ENCODE peak calls at places on chromosomes 12 and 14, in seven cellular contexts. M is activated CD8-positive, alpha-beta memory T cell treated with anti-CD3 and anti-CD28 coated beads for 1 hour; S is CD8-positive, alpha-beta memory T cell; X is right lobe of liver; E is activated T-cell treated with anti-CD3 and anti-CD28 coated beads, Interleukin-2, amount 50 U/mL, for 4 hours; D is HS-27A; B is stromal cell of bone marrow. L is an unnamed sample.

GRCh38 chr12:11713202-11713601 is 63.7 kb downstream of the ETV6 start:
- DNase-seq in M (no peak), S (no peak), X (no peak), E (no peak), D (no peak), B (no peak), L (no peak)

GRCh38 chr14:61894452-61895077 is 132.3 kb downstream of the SNAPC1 start:
- DNase-seq in M (peak; percentile 45), S (peak; percentile 14), X (peak; percentile 59), E (peak; percentile 53), D (peak; percentile 19), B (peak; percentile 57), L (peak; percentile 54)

GRCh38 chr14:33271216-33271615 is 332.5 kb downstream of the NPAS3 start:
- DNase-seq in M (no peak), S (no peak), X (no peak), E (no peak), D (no peak), B (no peak), L (no peak)

GRCh38 chr12:27996761-27997160 is 24.2 kb upstream of the PTHLH start:
- DNase-seq in M (no peak), S (no peak), X (no peak), E (no peak), D (no peak), B (no peak), L (no peak)

GRCh38 chr12:117045175-117045997 is 53.8 kb downstream of the TESC start:
- DNase-seq in M (no peak), S (no peak), X (no peak), E (no peak), D (no peak), B (no peak), L (no peak)

GRCh38 chr14:63413009-63413408 is 94.3 kb upstream of the GPHB5 start:
- DNase-seq in M (no peak), S (no peak), X (no peak), E (no peak), D (no peak), B (no peak), L (no peak)

GRCh38 chr12:31594681-31595080 is 3.7 kb upstream of the DENND5B start:
- DNase-seq in M (no peak), S (no peak), X (no peak), E (no peak), D (no peak), B (no peak), L (no peak)

GRCh38 chr12:131167334-131167733 is 213.6 kb downstream of the ADGRD1 start:
- DNase-seq in M (no peak), S (no peak), X (no peak), E (no peak), D (no peak), B (no peak), L (no peak)

GRCh38 chr12:93802698-93803097 is 125.5 kb downstream of the CRADD start:
- DNase-seq in M (no peak), S (no peak), X (no peak), E (no peak), D (no peak), B (no peak), L (no peak)

GRCh38 chr14:96514694-96515093 is 12.5 kb downstream of the PAPOLA start:
- DNase-seq in M (no peak), S (no peak), X (no peak), E (no peak), D (no peak), B (no peak), L (no peak)

GRCh38 chr14:32073537-32074189 is 3.4 kb upstream of the ARHGAP5 start:
- DNase-seq in M (no peak), S (peak; percentile 46), X (peak; percentile 63), E (peak; percentile 38), D (no peak), B (peak; percentile 75), L (peak; percentile 74)

GRCh38 chr14:24952851-24953666 is 96.9 kb downstream of the STXBP6 start:
- DNase-seq in M (no peak), S (no peak), X (no peak), E (no peak), D (no peak), B (no peak), L (no peak)

GRCh38 chr14:89365071-89365801 is 51.8 kb downstream of the FOXN3 start:
- DNase-seq in M (peak; percentile 21), S (peak; percentile 30), X (no peak), E (peak; percentile 52), D (no peak), B (no peak), L (peak; percentile 73)

GRCh38 chr14:51095854-51096823 is 1.2 kb upstream of the TRIM9 start:
- DNase-seq in M (no peak), S (no peak), X (no peak), E (peak; percentile 5), D (no peak), B (peak; percentile 76), L (no peak)

GRCh38 chr14:74865156-74865555 is 10.8 kb downstream of the PROX2 start:
- DNase-seq in M (no peak), S (no peak), X (no peak), E (no peak), D (no peak), B (no peak), L (no peak)

GRCh38 chr12:27534060-27534764 is 10.2 kb downstream of the PPFIBP1 start:
- DNase-seq in M (no peak), S (no peak), X (no peak), E (no peak), D (no peak), B (no peak), L (peak; percentile 46)

GRCh38 chr12:28033538-28033915 is 61.0 kb upstream of the PTHLH start:
- DNase-seq in M (no peak), S (no peak), X (no peak), E (no peak), D (no peak), B (peak; percentile 38), L (no peak)

GRCh38 chr12:132452596-132453350 is 37.2 kb upstream of the FBRSL1 start:
- DNase-seq in M (no peak), S (no peak), X (no peak), E (no peak), D (no peak), B (no peak), L (no peak)

GRCh38 chr14:51167587-51168219 is 72.3 kb upstream of the TMX1 start:
- DNase-seq in M (no peak), S (no peak), X (no peak), E (no peak), D (no peak), B (peak; percentile 55), L (no peak)

GRCh38 chr14:67413806-67414769 is 2.1 kb upstream of the PLEK2 start:
- DNase-seq in M (no peak), S (no peak), X (no peak), E (peak; percentile 33), D (peak; percentile 71), B (peak; percentile 20), L (no peak)

GRCh38 chr14:95562892-95563685 is 28.2 kb downstream of the GLRX5 start:
- DNase-seq in M (no peak), S (no peak), X (no peak), E (no peak), D (no peak), B (peak; percentile 14), L (no peak)

GRCh38 chr12:57603758-57604453 is 718 bp upstream of the DTX3 start:
- DNase-seq in M (no peak), S (no peak), X (no peak), E (no peak), D (no peak), B (peak; percentile 75), L (no peak)

GRCh38 chr12:64400041-64400440 is 4.2 kb upstream of the XPOT start:
- DNase-seq in M (no peak), S (peak; percentile 32), X (no peak), E (no peak), D (no peak), B (no peak), L (no peak)

GRCh38 chr14:31382221-31382620 is 38.1 kb downstream of the HEATR5A start:
- DNase-seq in M (no peak), S (no peak), X (no peak), E (no peak), D (no peak), B (no peak), L (no peak)

L was measured in GM13977.